ENCODE peak calls at places on chromosomes 6 and 20, in six cellular contexts. F is cardiac muscle cell, J is left ventricle myocardium inferior, A is dorsolateral prefrontal cortex, H is AG08396, M is stomach. I is an unnamed sample.
A peak's percentile ranks its signal among the peaks of the same experiment; 100 is the strongest.

GRCh38 chr20:4083103-4083864 is 67.9 kb upstream of the RNF24 start:
- DNase-seq in F (no peak), J (no peak), A (no peak), H (no peak), M (no peak), I (no peak)

GRCh38 chr6:168132531-168133184 is 53.6 kb upstream of the FRMD1 start:
- DNase-seq in F (peak; percentile 68), J (peak; percentile 69), A (peak; percentile 67), H (peak; percentile 76), M (peak; percentile 58), I (peak; percentile 61)

GRCh38 chr6:41037107-41037900 is 1.7 kb downstream of the UNC5CL start:
- DNase-seq in F (no peak), J (no peak), A (no peak), H (no peak), M (no peak), I (no peak)

GRCh38 chr6:44651604-44652003 is 264.1 kb downstream of the CDC5L start:
- DNase-seq in F (no peak), J (no peak), A (no peak), H (no peak), M (no peak), I (no peak)

GRCh38 chr6:150905769-150906168 is 40.3 kb downstream of the MTHFD1L start:
- DNase-seq in F (no peak), J (no peak), A (no peak), H (no peak), M (no peak), I (no peak)

GRCh38 chr6:33737267-33738026 is 9.3 kb downstream of the IP6K3 start:
- DNase-seq in F (no peak), J (peak; percentile 59), A (no peak), H (no peak), M (no peak), I (no peak)

GRCh38 chr6:167845856-167846255 is 19.1 kb downstream of the AFDN start:
- DNase-seq in F (no peak), J (no peak), A (no peak), H (no peak), M (no peak), I (no peak)

GRCh38 chr6:131331873-131332759 is 196.8 kb downstream of the AKAP7 start:
- DNase-seq in F (no peak), J (no peak), A (no peak), H (no peak), M (no peak), I (no peak)

GRCh38 chr6:63188828-63189227 is 22.4 kb upstream of the FKBP1C start:
- DNase-seq in F (no peak), J (no peak), A (no peak), H (no peak), M (no peak), I (no peak)

GRCh38 chr20:29689411-29690225 is 1567.8 kb upstream of the DEFB115 start:
- DNase-seq in F (no peak), J (peak; percentile 28), A (no peak), H (no peak), M (no peak), I (no peak)

GRCh38 chr6:52595000-52595795 is 18.3 kb upstream of the TRAM2 start:
- DNase-seq in F (no peak), J (peak; percentile 34), A (no peak), H (peak; percentile 80), M (no peak), I (peak; percentile 71)

GRCh38 chr20:4074877-4075455 is 59.6 kb upstream of the RNF24 start:
- DNase-seq in F (no peak), J (no peak), A (no peak), H (no peak), M (no peak), I (no peak)

GRCh38 chr20:62512812-62513211 is 37.0 kb upstream of the GATA5 start:
- DNase-seq in F (no peak), J (no peak), A (no peak), H (no peak), M (no peak), I (no peak)

GRCh38 chr6:56091159-56091869 is 156.1 kb downstream of the COL21A1 start:
- DNase-seq in F (peak; percentile 10), J (no peak), A (no peak), H (peak; percentile 5), M (no peak), I (peak; percentile 78)

GRCh38 chr20:57991211-57991841 is 237.1 kb downstream of the ANKRD60 start:
- DNase-seq in F (no peak), J (no peak), A (no peak), H (no peak), M (no peak), I (no peak)

GRCh38 chr6:38943964-38944363 is 104.6 kb upstream of the GLP1R start:
- DNase-seq in F (no peak), J (no peak), A (no peak), H (no peak), M (no peak), I (no peak)

I was measured in lung microvascular endothelial cell.